ENCODE peak calls at places on chromosomes 5 and 9, in eight cellular contexts. One of them, this sample, is unnamed.

GRCh38 chr5:111972080-111972479 is 215.1 kb upstream of the NREP start:
- DNase-seq in NB4: no peak
- DNase-seq in PC-3: no peak
- DNase-seq in neural progenitor cell: no peak
- DNase-seq in left ventricle myocardium inferior: no peak
- DNase-seq in brain microvascular endothelial cell: no peak
- DNase-seq in lung: no peak
- DNase-seq in AG04450: no peak
- DNase-seq in this sample: no peak

GRCh38 chr9:27162045-27162444 is 53.0 kb downstream of the TEK start:
- DNase-seq in NB4: no peak
- DNase-seq in PC-3: no peak
- DNase-seq in neural progenitor cell: no peak
- DNase-seq in left ventricle myocardium inferior: no peak
- DNase-seq in brain microvascular endothelial cell: peak
- DNase-seq in lung: no peak
- DNase-seq in AG04450: peak
- DNase-seq in this sample: no peak

GRCh38 chr5:23451156-23451555 is 56.3 kb upstream of the PRDM9 start:
- DNase-seq in NB4: no peak
- DNase-seq in PC-3: peak
- DNase-seq in neural progenitor cell: no peak
- DNase-seq in left ventricle myocardium inferior: no peak
- DNase-seq in brain microvascular endothelial cell: no peak
- DNase-seq in lung: no peak
- DNase-seq in AG04450: no peak
- DNase-seq in this sample: peak

GRCh38 chr5:72108200-72109050 is 1.1 kb downstream of the MAP1B start:
- DNase-seq in NB4: peak
- DNase-seq in PC-3: peak
- DNase-seq in neural progenitor cell: peak
- DNase-seq in left ventricle myocardium inferior: peak
- DNase-seq in brain microvascular endothelial cell: peak
- DNase-seq in lung: peak
- DNase-seq in AG04450: no peak
- DNase-seq in this sample: peak

GRCh38 chr9:128685636-128686489 is 3.2 kb upstream of the SET start:
- DNase-seq in NB4: peak
- DNase-seq in PC-3: no peak
- DNase-seq in neural progenitor cell: no peak
- DNase-seq in left ventricle myocardium inferior: no peak
- DNase-seq in brain microvascular endothelial cell: no peak
- DNase-seq in lung: no peak
- DNase-seq in AG04450: no peak
- DNase-seq in this sample: no peak

GRCh38 chr5:178338750-178339144 is 106.1 kb upstream of the PHYKPL start:
- DNase-seq in NB4: no peak
- DNase-seq in PC-3: no peak
- DNase-seq in neural progenitor cell: no peak
- DNase-seq in left ventricle myocardium inferior: no peak
- DNase-seq in brain microvascular endothelial cell: no peak
- DNase-seq in lung: no peak
- DNase-seq in AG04450: no peak
- DNase-seq in this sample: peak

GRCh38 chr5:11757661-11758060 is 146.6 kb downstream of the CTNND2 start:
- DNase-seq in NB4: no peak
- DNase-seq in PC-3: no peak
- DNase-seq in neural progenitor cell: no peak
- DNase-seq in left ventricle myocardium inferior: no peak
- DNase-seq in brain microvascular endothelial cell: no peak
- DNase-seq in lung: no peak
- DNase-seq in AG04450: no peak
- DNase-seq in this sample: no peak

GRCh38 chr9:130363755-130364404 is 80.9 kb upstream of the ASS1 start:
- DNase-seq in NB4: no peak
- DNase-seq in PC-3: no peak
- DNase-seq in neural progenitor cell: no peak
- DNase-seq in left ventricle myocardium inferior: no peak
- DNase-seq in brain microvascular endothelial cell: no peak
- DNase-seq in lung: no peak
- DNase-seq in AG04450: no peak
- DNase-seq in this sample: no peak

GRCh38 chr9:123250504-123250903 is 17.9 kb downstream of the STRBP start:
- DNase-seq in NB4: peak
- DNase-seq in PC-3: no peak
- DNase-seq in neural progenitor cell: no peak
- DNase-seq in left ventricle myocardium inferior: no peak
- DNase-seq in brain microvascular endothelial cell: no peak
- DNase-seq in lung: no peak
- DNase-seq in AG04450: no peak
- DNase-seq in this sample: no peak

DNA sequence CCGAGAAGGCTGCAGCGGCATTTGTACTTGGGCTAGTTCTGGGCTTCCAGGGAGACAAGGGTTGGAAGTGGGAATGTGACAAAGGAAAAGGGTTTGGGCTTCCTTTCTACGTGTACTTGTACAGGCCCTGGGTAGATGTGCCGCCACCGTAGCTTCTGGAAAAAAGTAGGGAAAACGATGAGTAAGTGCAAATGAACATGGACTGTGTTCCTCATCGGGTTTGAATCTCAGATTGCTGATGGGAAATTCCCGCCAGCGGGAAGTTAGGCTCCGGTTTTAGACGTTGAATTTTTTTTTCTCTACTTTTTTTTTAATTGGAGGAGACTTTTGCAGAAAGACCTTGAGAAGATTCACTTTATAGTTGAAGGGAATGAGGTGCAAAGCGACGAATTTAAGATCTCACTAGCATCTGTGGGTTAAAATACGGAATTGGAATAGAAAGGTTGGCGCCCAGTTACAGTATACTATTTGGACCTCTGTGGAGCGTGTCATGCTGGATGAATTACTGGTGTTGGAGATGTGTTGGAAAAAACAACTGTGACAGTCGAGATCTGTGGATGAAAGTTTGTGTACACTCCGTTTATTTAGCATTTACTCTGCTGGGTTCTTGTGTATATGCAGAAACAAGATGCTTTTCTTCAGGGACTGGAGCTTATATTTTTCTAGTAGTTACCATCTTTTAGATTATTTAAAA is 1.3 kb downstream of the G3BP1 start:
- DNase-seq in NB4: no peak
- DNase-seq in PC-3: peak
- DNase-seq in neural progenitor cell: no peak
- DNase-seq in left ventricle myocardium inferior: no peak
- DNase-seq in brain microvascular endothelial cell: no peak
- DNase-seq in lung: no peak
- DNase-seq in AG04450: no peak
- DNase-seq in this sample: peak
- H3K4me3 ChIP-seq in NB4: peak
- H3K4me3 ChIP-seq in PC-3: peak
- H3K4me3 ChIP-seq in neural progenitor cell: peak
- H3K4me3 ChIP-seq in left ventricle myocardium inferior: peak
- H3K4me3 ChIP-seq in brain microvascular endothelial cell: peak
- H3K4me3 ChIP-seq in lung: peak
- H3K4me3 ChIP-seq in AG04450: peak
- H3K4me3 ChIP-seq in this sample: peak

DNA sequence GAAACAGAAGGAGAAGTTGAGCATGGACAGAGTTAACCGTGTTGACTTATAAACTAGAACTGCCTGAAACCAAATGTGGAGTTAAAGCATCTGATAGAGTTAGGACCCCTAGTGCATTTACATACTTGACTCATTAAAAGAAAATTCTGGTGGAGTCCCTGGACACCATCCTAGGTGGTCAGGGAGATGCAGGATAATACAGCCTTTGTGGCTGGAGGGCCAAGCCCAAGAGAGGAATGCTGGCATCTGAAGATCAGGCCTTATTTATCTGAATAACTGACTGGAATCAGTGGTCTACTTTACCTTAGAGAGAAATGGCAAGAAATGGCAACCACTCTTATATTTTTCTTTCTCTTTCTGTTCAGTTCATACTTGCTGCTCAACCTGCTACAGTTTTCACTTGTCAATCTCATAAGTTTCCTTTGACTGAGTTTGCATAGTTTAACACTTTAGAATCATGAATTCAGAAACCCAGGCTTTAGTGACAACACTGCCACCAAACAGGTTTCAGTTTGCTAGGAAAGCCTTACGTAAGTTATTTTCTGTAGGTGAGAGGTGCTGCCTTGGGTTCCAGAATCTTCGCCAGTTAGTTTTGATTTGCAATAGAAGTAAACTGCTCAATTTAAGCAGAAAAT is 10.2 kb downstream of the CMYA5 start:
- DNase-seq in NB4: no peak
- DNase-seq in PC-3: peak
- DNase-seq in neural progenitor cell: no peak
- DNase-seq in left ventricle myocardium inferior: no peak
- DNase-seq in brain microvascular endothelial cell: no peak
- DNase-seq in lung: no peak
- DNase-seq in AG04450: no peak
- DNase-seq in this sample: no peak
- H3K4me3 ChIP-seq in NB4: no peak
- H3K4me3 ChIP-seq in PC-3: no peak
- H3K4me3 ChIP-seq in neural progenitor cell: no peak
- H3K4me3 ChIP-seq in left ventricle myocardium inferior: no peak
- H3K4me3 ChIP-seq in brain microvascular endothelial cell: no peak
- H3K4me3 ChIP-seq in lung: no peak
- H3K4me3 ChIP-seq in AG04450: no peak
- H3K4me3 ChIP-seq in this sample: no peak

GRCh38 chr5:88736494-88736893 is 146.5 kb downstream of the MEF2C start:
- DNase-seq in NB4: no peak
- DNase-seq in PC-3: no peak
- DNase-seq in neural progenitor cell: no peak
- DNase-seq in left ventricle myocardium inferior: no peak
- DNase-seq in brain microvascular endothelial cell: no peak
- DNase-seq in lung: no peak
- DNase-seq in AG04450: no peak
- DNase-seq in this sample: no peak
- H3K4me3 ChIP-seq in NB4: no peak
- H3K4me3 ChIP-seq in PC-3: no peak
- H3K4me3 ChIP-seq in neural progenitor cell: no peak
- H3K4me3 ChIP-seq in left ventricle myocardium inferior: no peak
- H3K4me3 ChIP-seq in brain microvascular endothelial cell: no peak
- H3K4me3 ChIP-seq in lung: no peak
- H3K4me3 ChIP-seq in AG04450: no peak
- H3K4me3 ChIP-seq in this sample: no peak

GRCh38 chr9:105694320-105694847 is at the start of gene TMEM38B:
- DNase-seq in NB4: peak
- DNase-seq in PC-3: peak
- DNase-seq in neural progenitor cell: peak
- DNase-seq in left ventricle myocardium inferior: peak
- DNase-seq in brain microvascular endothelial cell: peak
- DNase-seq in lung: peak
- DNase-seq in AG04450: no peak
- DNase-seq in this sample: peak

GRCh38 chr9:105694848-105695581 is 674 bp downstream of the TMEM38B start:
- DNase-seq in NB4: peak
- DNase-seq in PC-3: peak
- DNase-seq in neural progenitor cell: peak
- DNase-seq in left ventricle myocardium inferior: peak
- DNase-seq in brain microvascular endothelial cell: peak
- DNase-seq in lung: peak
- DNase-seq in AG04450: no peak
- DNase-seq in this sample: peak

GRCh38 chr9:105696219-105696793 is 2.0 kb downstream of the TMEM38B start:
- DNase-seq in NB4: no peak
- DNase-seq in PC-3: no peak
- DNase-seq in neural progenitor cell: no peak
- DNase-seq in left ventricle myocardium inferior: no peak
- DNase-seq in brain microvascular endothelial cell: no peak
- DNase-seq in lung: no peak
- DNase-seq in AG04450: no peak
- DNase-seq in this sample: no peak

GRCh38 chr9:105690742-105691141 is 3.6 kb upstream of the TMEM38B start:
- DNase-seq in NB4: no peak
- DNase-seq in PC-3: peak
- DNase-seq in neural progenitor cell: no peak
- DNase-seq in left ventricle myocardium inferior: no peak
- DNase-seq in brain microvascular endothelial cell: peak
- DNase-seq in lung: no peak
- DNase-seq in AG04450: no peak
- DNase-seq in this sample: peak

DNA sequence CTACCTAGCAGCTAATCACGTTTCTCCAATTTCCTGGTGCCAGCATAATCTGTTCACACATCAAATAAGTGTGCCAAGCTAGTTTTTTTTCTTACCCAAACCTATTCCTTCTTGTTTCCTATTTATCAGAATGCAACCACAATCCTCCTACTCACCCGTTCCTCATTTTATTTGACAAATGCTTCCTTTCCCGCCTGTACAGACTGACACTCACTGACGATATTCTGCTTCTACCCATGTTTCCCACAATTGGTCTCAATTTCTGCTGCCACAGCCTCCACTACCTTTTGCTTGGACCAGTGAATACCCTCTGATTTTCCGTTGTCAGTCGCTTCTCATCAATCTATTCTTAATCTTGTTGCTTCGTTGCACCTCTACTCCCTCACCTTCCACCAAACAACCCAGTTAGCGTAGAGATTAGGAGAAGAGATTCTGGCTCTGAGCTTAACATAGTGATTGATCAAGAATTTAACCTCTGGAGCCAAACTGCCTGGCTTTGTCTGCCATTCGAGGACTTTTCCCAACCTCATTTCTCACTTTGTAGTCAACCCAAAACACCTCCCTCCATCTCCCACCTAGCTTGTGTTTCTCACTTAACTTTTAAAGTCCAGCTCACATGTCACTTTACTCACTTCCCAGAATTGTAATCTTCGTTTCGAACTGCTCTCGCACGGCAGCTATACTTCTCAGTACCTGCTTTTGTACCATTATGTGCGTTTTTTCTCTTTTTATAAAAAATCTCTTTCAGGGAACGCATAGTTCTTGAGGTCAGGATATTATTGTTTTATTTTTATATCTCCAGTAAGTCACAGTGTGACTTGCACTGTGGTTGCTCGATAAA is 686 bp upstream of the TMEM38B start:
- DNase-seq in NB4: peak
- DNase-seq in PC-3: peak
- DNase-seq in neural progenitor cell: peak
- DNase-seq in left ventricle myocardium inferior: no peak
- DNase-seq in brain microvascular endothelial cell: no peak
- DNase-seq in lung: no peak
- DNase-seq in AG04450: no peak
- DNase-seq in this sample: peak
- H3K4me3 ChIP-seq in NB4: peak
- H3K4me3 ChIP-seq in PC-3: peak
- H3K4me3 ChIP-seq in neural progenitor cell: peak
- H3K4me3 ChIP-seq in left ventricle myocardium inferior: peak
- H3K4me3 ChIP-seq in brain microvascular endothelial cell: peak
- H3K4me3 ChIP-seq in lung: peak
- H3K4me3 ChIP-seq in AG04450: peak
- H3K4me3 ChIP-seq in this sample: peak

GRCh38 chr5:1537166-1538154 is 13.7 kb upstream of the LPCAT1 start:
- DNase-seq in NB4: no peak
- DNase-seq in PC-3: no peak
- DNase-seq in neural progenitor cell: no peak
- DNase-seq in left ventricle myocardium inferior: no peak
- DNase-seq in brain microvascular endothelial cell: no peak
- DNase-seq in lung: peak
- DNase-seq in AG04450: no peak
- DNase-seq in this sample: no peak
- H3K4me3 ChIP-seq in NB4: peak
- H3K4me3 ChIP-seq in PC-3: peak
- H3K4me3 ChIP-seq in neural progenitor cell: no peak
- H3K4me3 ChIP-seq in left ventricle myocardium inferior: peak
- H3K4me3 ChIP-seq in brain microvascular endothelial cell: no peak
- H3K4me3 ChIP-seq in lung: no peak
- H3K4me3 ChIP-seq in AG04450: no peak
- H3K4me3 ChIP-seq in this sample: no peak

This sample was measured in epithelial cell of esophagus.